ENCODE peak calls at places on chromosomes 4 and X, in six cellular contexts. F is heart right ventricle, G is activated T-cell treated with anti-CD3 and anti-CD28 coated beads for 1 hour, N is H7, S is EH, Q is endothelial cell. Z is an unnamed sample.

GRCh38 chrX:154515803-154516654 is at the start of gene FAM3A:
- DNase-seq in F (peak), N (peak), Q (peak), G (peak), S (peak), Z (peak)

GRCh38 chrX:17977696-17978095 is 116.6 kb upstream of the RAI2 start:
- DNase-seq in G (no peak), Q (no peak), S (no peak), N (no peak), F (no peak), Z (no peak)

GRCh38 chr4:128163177-128164117 is 102.3 kb downstream of the LARP1B start:
- DNase-seq in G (no peak), S (peak), N (no peak), Q (no peak), F (no peak), Z (no peak)

GRCh38 chr4:2733001-2733843 is 22.9 kb downstream of the TNIP2 start:
- DNase-seq in Q (no peak), F (no peak), G (no peak), S (no peak), N (peak), Z (no peak)

GRCh38 chr4:81470456-81471327 is 1.0 kb downstream of the RASGEF1B start:
- DNase-seq in Q (peak), F (peak), N (peak), S (no peak), G (peak), Z (peak)

GRCh38 chr4:41057456-41057855 is 156.9 kb downstream of the APBB2 start:
- DNase-seq in N (no peak), G (no peak), S (peak), Q (no peak), F (no peak), Z (no peak)

GRCh38 chr4:142719854-142720541 is 126.1 kb downstream of the INPP4B start:
- DNase-seq in N (peak), F (no peak), S (peak), Q (no peak), G (no peak), Z (peak)

GRCh38 chrX:119228506-119229290 is 7.4 kb upstream of the PGRMC1 start:
- DNase-seq in G (no peak), Q (no peak), F (no peak), S (peak), N (no peak), Z (no peak)

GRCh38 chr4:55336138-55337034 is 9.7 kb upstream of the SRD5A3 start:
- DNase-seq in G (no peak), S (peak), Q (no peak), N (no peak), F (no peak), Z (no peak)

GRCh38 chrX:132390817-132391216 is 98.0 kb downstream of the MBNL3 start:
- DNase-seq in N (no peak), S (no peak), F (no peak), G (no peak), Q (no peak), Z (no peak)

Z was measured in NCI-H345.